ENCODE peak calls at places on chromosomes 2 and 18, in seven cellular contexts. S is HCT116, N is OCI-LY7, Y is endothelial cell of umbilical vein, U is K562, C is neural progenitor cell, G is IMR-90. E is an unnamed sample. For H3K36me3, the result is how much of the 10 kb centered on the place peaks cover.

GRCh38 chr18:64017870-64018269 is 48.0 kb downstream of the SERPINB8 start:
- DNase-seq in N (peak), Y (peak), G (peak), S (peak), C (peak), U (no peak), E (peak)

GRCh38 chr2:120352701-120353590 is 7.0 kb downstream of the INHBB start:
- DNase-seq in U (no peak), G (no peak), Y (no peak), N (no peak), S (no peak), C (no peak), E (peak)

GRCh38 chr2:241009601-241010530 is 11.4 kb downstream of the SNED1 start:
- DNase-seq in C (peak), Y (peak), G (peak), N (no peak), S (no peak), U (no peak), E (peak)

GRCh38 chr2:130183500-130184373 is 1.7 kb downstream of the MZT2B start:
- DNase-seq in C (peak), S (no peak), Y (peak), G (peak), U (no peak), N (no peak), E (no peak)

GRCh38 chr2:231701456-231702373 is 6.6 kb upstream of the PTMA start:
- DNase-seq in N (no peak), S (no peak), Y (no peak), C (peak), G (peak), U (no peak), E (peak)

GRCh38 chr18:56565596-56566355 is 72.6 kb downstream of the TXNL1 start:
- DNase-seq in S (no peak), U (no peak), N (no peak), C (no peak), G (peak), Y (peak), E (peak)

GRCh38 chr2:37211212-37211611 is 14.9 kb downstream of the CEBPZOS start:
- DNase-seq in Y (no peak), C (no peak), S (no peak), U (no peak), N (no peak), G (peak), E (no peak)

GRCh38 chr2:133711226-133711625 is 143.0 kb upstream of the NCKAP5 start:
- DNase-seq in Y (no peak), S (no peak), G (no peak), C (peak), N (no peak), U (no peak), E (no peak)

GRCh38 chr2:234377761-234378341 is 119.0 kb downstream of the ARL4C start:
- DNase-seq in U (no peak), C (peak), S (no peak), Y (no peak), G (peak), N (no peak), E (no peak)

DNA sequence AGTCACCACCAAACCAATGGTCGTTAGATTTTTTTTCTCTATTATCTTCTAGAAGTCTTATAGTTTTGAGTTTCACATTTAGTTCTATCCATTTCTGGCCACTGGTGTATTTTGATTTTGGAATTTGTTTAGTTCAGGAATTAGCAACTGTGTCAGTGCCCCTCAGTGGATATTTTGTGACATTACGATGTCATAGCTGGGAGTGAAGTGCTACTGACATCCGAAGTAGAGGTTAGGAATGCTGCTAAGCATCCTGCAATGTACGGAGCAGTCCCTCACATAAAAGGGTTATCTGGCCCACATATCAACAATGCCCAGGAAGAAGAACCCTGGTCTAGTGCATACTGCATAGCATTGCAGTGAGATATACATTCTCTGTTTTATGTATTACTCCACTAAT is 157.4 kb upstream of the RGPD4 start:
- DNase-seq in G (no peak), C (peak), U (no peak), N (no peak), Y (no peak), S (no peak), E (peak)
- TF ChIP-seq CTCF in G (peak), C (peak), U (no peak), N (peak), Y (no peak), S (no peak), E (peak)

GRCh38 chr2:160538559-160539355 is 45.1 kb upstream of the RBMS1 start:
- DNase-seq in N (no peak), C (no peak), G (peak), S (no peak), Y (no peak), U (no peak), E (peak)
- H3K4me3 ChIP-seq in N (no peak), C (no peak), G (no peak), S (no peak), Y (no peak), U (no peak), E (no peak)

DNA sequence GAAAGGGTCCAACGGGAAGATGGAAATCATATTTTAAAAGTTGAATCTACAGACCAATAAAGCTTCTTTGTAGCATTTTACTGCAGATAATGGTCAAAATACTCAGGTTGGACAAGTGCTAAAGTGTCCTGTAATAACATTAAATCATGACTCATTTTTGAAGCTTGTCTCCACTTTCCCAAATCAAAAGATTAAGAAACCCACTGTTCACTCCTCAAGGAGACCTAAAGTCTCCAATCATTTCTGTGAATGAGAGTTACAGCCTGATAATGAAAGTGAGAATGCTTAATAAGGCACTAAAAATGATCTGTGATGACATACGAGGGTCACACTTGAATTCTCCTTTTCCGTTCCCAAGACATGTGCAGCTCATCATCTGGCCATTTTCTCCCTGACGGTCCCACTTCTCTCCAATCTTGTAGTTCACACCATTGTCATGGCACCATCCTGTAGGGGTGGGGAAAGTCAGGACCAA is 53.4 kb downstream of the ATIC start:
- DNase-seq in G (peak), C (no peak), U (no peak), S (no peak), N (no peak), Y (no peak), E (no peak)
- H3K36me3 ChIP-seq in G (half or more), C (under half), U (under half), S (under half), N (half or more), Y (half or more), E (under half)

GRCh38 chr2:227504700-227505099 is 32.7 kb downstream of the AGFG1 start:
- DNase-seq in U (no peak), C (no peak), Y (no peak), N (no peak), G (no peak), S (no peak), E (no peak)

GRCh38 chr2:227499971-227500630 is 28.1 kb downstream of the AGFG1 start:
- DNase-seq in N (peak), C (no peak), Y (no peak), S (no peak), G (no peak), U (no peak), E (no peak)

GRCh38 chr2:227508001-227508400 is 36.0 kb downstream of the AGFG1 start:
- DNase-seq in G (no peak), Y (no peak), N (no peak), S (no peak), U (no peak), C (peak), E (no peak)

GRCh38 chr2:227506456-227506855 is 34.5 kb downstream of the AGFG1 start:
- DNase-seq in C (no peak), G (no peak), S (no peak), U (no peak), Y (no peak), N (no peak), E (no peak)

DNA sequence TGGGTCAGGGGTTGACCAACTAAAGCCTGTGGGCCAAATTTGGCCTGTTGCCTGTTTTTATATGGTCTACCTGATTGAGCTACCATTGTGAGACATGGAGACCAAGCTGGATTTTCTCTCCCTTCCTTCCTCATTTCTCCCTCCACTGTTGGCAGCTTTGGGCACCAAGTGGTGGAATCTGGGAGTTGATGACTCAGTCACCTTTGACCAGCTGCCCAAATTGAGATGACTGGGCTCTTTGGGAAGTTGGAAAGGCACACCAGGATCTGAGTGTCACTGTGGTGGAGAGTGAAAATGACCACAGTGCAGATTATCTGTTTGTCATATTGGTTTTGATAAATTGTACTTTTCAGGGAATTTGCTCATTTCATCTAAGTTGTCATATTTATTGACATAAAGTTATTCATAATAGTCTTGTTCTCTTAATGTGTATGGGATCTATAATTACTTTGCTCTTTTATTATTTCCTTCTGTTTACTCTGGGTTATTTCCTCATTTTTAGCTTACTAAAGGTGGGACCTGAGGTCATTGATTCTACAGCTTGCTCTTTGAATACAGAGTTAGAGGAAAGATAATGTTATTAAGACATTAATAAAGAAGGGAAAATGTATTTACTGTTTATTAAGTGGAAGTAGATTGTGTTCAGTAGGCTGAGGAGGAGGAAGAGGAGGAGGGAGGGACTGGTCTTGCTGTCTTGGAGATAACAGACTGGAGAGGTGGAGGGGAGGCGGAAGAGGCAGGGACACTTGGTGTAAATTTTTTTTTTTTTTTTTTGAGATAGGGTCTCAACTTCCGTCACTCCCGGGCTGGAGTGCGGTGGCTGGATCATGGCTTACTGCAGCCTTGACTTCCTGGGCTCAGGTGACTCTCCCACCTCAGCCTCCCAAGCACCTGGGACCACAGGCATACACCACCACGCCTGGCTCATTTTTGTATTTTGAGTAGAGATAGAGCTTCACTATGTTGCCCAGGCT is 31.8 kb downstream of the AGFG1 start:
- DNase-seq in S (peak), C (no peak), U (peak), G (peak), N (no peak), Y (peak), E (peak)
- TF ChIP-seq CTCF in S (no peak), C (no peak), U (no peak), G (no peak), N (no peak), Y (no peak), E (no peak)

DNA sequence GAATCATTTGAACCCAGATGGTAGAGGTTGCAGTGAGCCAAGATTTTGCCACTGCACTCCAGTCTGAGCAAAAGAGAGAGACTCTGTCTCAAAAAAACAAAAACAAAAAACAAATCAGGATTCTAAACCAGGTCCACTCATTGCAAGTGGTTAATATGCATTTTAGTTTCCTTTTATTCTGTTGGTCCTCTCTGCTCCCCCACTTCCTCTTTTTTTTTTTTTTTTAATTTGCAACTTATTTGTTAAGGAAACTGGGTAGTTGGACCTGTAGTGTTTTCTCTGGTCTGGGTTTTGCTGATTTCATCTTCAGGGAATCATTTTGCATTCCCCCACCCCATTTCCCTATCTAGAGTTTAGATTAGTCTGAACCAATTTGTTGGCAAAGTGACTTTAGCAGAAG is 14.0 kb downstream of the FER1L5 start:
- DNase-seq in S (no peak), U (no peak), C (no peak), N (peak), Y (no peak), G (no peak), E (no peak)
- H3K4me3 ChIP-seq in S (no peak), U (no peak), C (no peak), N (no peak), Y (no peak), G (no peak), E (no peak)

GRCh38 chr2:74093426-74093825 is 54.3 kb downstream of the BOLA3 start:
- DNase-seq in Y (no peak), S (no peak), U (no peak), G (no peak), C (no peak), N (no peak), E (no peak)

GRCh38 chr2:74095629-74096028 is 52.1 kb downstream of the BOLA3 start:
- DNase-seq in U (no peak), Y (no peak), G (no peak), C (no peak), N (no peak), S (no peak), E (no peak)

GRCh38 chr2:74094291-74094690 is 53.4 kb downstream of the BOLA3 start:
- DNase-seq in N (no peak), U (no peak), G (no peak), Y (no peak), C (no peak), S (no peak), E (no peak)

GRCh38 chr2:74093840-74094239 is 53.9 kb downstream of the BOLA3 start:
- DNase-seq in C (no peak), Y (no peak), S (no peak), U (no peak), N (no peak), G (no peak), E (no peak)

DNA sequence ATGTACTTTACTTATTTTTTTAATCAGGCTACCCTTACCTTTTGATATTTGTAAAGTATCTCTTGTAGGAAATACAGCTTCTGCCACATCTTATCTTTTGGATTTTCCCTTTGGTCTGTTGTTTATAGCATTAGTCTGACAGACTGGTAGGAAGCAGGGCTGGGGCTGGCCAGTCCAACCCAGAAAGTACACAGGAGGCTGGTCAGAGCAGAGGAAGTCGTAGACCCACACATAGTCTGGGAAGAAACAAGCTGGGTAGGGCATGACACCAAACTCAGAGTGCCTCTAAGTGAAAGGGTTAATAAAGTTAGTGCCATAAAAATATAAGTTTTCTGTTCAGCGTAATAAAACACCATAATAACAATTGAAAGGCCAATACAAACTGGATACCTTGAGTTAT is 51.7 kb downstream of the BOLA3 start:
- DNase-seq in N (no peak), C (no peak), Y (no peak), G (no peak), S (no peak), U (no peak), E (no peak)
- H3K36me3 ChIP-seq in N (half or more), C (under half), Y (under half), G (half or more), S (under half), U (half or more), E (under half)

DNA sequence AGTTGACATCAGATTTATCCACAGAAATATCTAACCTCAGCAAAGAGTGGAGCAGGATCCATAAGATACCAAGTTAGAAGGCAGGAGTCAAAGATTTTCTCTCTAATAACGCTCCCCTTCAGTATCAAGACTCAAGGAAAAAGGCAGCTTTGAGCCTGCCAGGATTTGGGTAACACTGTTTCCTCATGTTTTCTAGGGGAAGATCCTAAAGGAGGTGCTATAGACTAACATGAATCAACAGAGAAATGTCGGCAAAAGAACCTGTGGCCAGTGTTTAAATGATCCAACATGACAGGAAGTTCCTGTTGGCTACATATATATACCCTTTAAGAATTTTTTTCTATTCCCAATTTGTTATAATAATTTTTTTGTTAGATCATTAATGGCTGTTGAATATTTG is 402.3 kb downstream of the TGIF1 start:
- DNase-seq in Y (no peak), N (no peak), G (no peak), S (no peak), U (no peak), C (no peak), E (no peak)
- TF ChIP-seq CTCF in Y (no peak), N (no peak), G (no peak), S (peak), U (no peak), C (peak), E (no peak)

GRCh38 chr2:191151315-191151698 is 513 bp upstream of the STAT4 start:
- DNase-seq in C (no peak), G (no peak), Y (no peak), N (no peak), U (no peak), S (no peak), E (no peak)

GRCh38 chr2:191148766-191149165 is 2.0 kb downstream of the STAT4 start:
- DNase-seq in S (no peak), N (no peak), Y (no peak), G (no peak), U (no peak), C (no peak), E (no peak)

GRCh38 chr2:191152841-191153240 is 2.0 kb upstream of the STAT4 start:
- DNase-seq in N (no peak), C (no peak), U (no peak), S (no peak), Y (no peak), G (peak), E (peak)

GRCh38 chr2:191150121-191150450 is 708 bp downstream of the STAT4 start:
- DNase-seq in C (no peak), U (no peak), Y (no peak), N (no peak), S (no peak), G (no peak), E (no peak)

GRCh38 chr2:191150451-191151314 is at the start of gene STAT4:
- DNase-seq in G (peak), N (no peak), C (peak), S (peak), Y (peak), U (no peak), E (peak)
- H3K4me3 ChIP-seq in G (peak), N (no peak), C (peak), S (peak), Y (peak), U (no peak), E (peak)

GRCh38 chr2:11766016-11766415 is 19.6 kb downstream of the LPIN1 start:
- DNase-seq in S (no peak), G (no peak), C (no peak), U (no peak), Y (no peak), N (no peak), E (no peak)

GRCh38 chr2:11767779-11768178 is 21.3 kb downstream of the LPIN1 start:
- DNase-seq in U (no peak), S (no peak), G (no peak), N (no peak), C (no peak), Y (no peak), E (no peak)

GRCh38 chr2:11771971-11772615 is 25.7 kb downstream of the LPIN1 start:
- DNase-seq in G (no peak), Y (no peak), S (no peak), U (no peak), C (no peak), N (no peak), E (no peak)

GRCh38 chr2:11770531-11771188 is 24.2 kb downstream of the LPIN1 start:
- DNase-seq in G (no peak), N (no peak), C (no peak), S (no peak), Y (no peak), U (no peak), E (no peak)

GRCh38 chr2:11768940-11769339 is 22.5 kb downstream of the LPIN1 start:
- DNase-seq in G (no peak), Y (no peak), U (no peak), C (no peak), N (no peak), S (no peak), E (no peak)
- H3K36me3 ChIP-seq in G (half or more), Y (under half), U (half or more), C (under half), N (half or more), S (under half), E (under half)

DNA sequence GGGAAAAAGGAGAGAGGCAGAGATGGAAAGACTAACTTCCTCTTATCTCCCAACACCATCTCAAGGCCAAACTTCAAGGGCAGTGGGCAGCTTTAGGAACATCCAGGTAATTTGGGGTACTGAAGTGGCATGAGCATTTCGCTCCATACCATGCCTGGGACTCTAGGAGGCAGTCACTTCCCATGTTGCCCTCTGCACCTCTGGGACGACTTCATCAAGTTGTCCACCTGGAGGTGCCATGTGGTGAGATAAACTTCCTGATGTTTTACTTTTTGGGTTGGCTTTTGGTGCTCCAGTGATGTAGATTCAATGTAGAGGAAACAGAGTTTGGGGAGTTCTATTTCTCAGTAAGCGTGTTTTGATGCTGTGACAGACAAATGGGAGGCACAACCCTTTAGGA is 56.3 kb upstream of the UPP2 start:
- DNase-seq in U (no peak), C (peak), N (no peak), Y (no peak), G (no peak), S (peak), E (no peak)
- TF ChIP-seq CTCF in U (peak), C (peak), N (no peak), Y (no peak), G (no peak), S (peak), E (no peak)